ENCODE peak calls at places on chromosome 11, in four cellular contexts. B is T-cell; R is GM19239; F is activated effector memory CD4-positive, alpha-beta T cell treated with anti-CD3 and anti-CD28 coated beads, Interleukin-2, amount 50 U/mL, for 16 hours. L is an unnamed sample.

GRCh38 chr11:65478411-65479183 is 20.2 kb upstream of the MALAT1 start:
- DNase-seq in F (no peak), R (no peak), B (no peak), L (no peak)

GRCh38 chr11:15854245-15854644 is 502.1 kb downstream of the SOX6 start:
- DNase-seq in B (no peak), F (no peak), R (no peak), L (no peak)

GRCh38 chr11:62694455-62695167 is 5.3 kb upstream of the LRRN4CL start:
- DNase-seq in R (peak), B (peak), F (peak), L (no peak)

GRCh38 chr11:70466154-70466553 is 67.8 kb downstream of the CTTN start:
- DNase-seq in R (no peak), F (no peak), B (no peak), L (no peak)

GRCh38 chr11:62020661-62021060 is 53.2 kb upstream of the FTH1 start:
- DNase-seq in R (no peak), F (no peak), B (no peak), L (no peak)

GRCh38 chr11:111582163-111582562 is 20.1 kb upstream of the SIK2 start:
- DNase-seq in B (no peak), R (no peak), F (no peak), L (no peak)

GRCh38 chr11:63915961-63916836 is 765 bp downstream of the RCOR2 start:
- DNase-seq in R (peak), B (peak), F (peak), L (no peak)

GRCh38 chr11:79438631-79439429 is 2.0 kb downstream of the TENM4 start:
- DNase-seq in R (no peak), B (no peak), F (no peak), L (no peak)

GRCh38 chr11:38582151-38582550 is 1984.1 kb upstream of the RAG2 start:
- DNase-seq in R (no peak), F (no peak), B (no peak), L (no peak)

GRCh38 chr11:11856638-11857037 is 14.9 kb downstream of the USP47 start:
- DNase-seq in R (no peak), B (no peak), F (no peak), L (no peak)

GRCh38 chr11:117857734-117858369 is 18.6 kb downstream of the FXYD6 start:
- DNase-seq in F (peak), B (no peak), R (no peak), L (no peak)

GRCh38 chr11:359181-359714 is 10.1 kb upstream of the B4GALNT4 start:
- DNase-seq in B (peak), R (no peak), F (peak), L (no peak)

GRCh38 chr11:113242767-113243397 is 71.5 kb upstream of the TTC12 start:
- DNase-seq in R (no peak), B (no peak), F (no peak), L (no peak)

GRCh38 chr11:61733120-61733978 is 19.1 kb upstream of the MYRF start:
- DNase-seq in B (peak), F (peak), R (peak), L (peak)

GRCh38 chr11:61701298-61701993 is 21.3 kb downstream of the DAGLA start:
- DNase-seq in R (no peak), F (no peak), B (no peak), L (no peak)

GRCh38 chr11:1650918-1651262 is 21.3 kb downstream of the KRTAP5-5 start:
- DNase-seq in B (no peak), F (peak), R (no peak), L (no peak)

GRCh38 chr11:1126491-1126926 is 31.2 kb upstream of the MUC5AC start:
- DNase-seq in R (no peak), F (peak), B (no peak), L (no peak)

GRCh38 chr11:62577046-62577708 is 3.5 kb upstream of the EEF1G start:
- DNase-seq in F (no peak), R (no peak), B (no peak), L (no peak)

GRCh38 chr11:126561327-126561893 is 205.9 kb downstream of the ST3GAL4 start:
- DNase-seq in F (no peak), B (peak), R (peak), L (no peak)

GRCh38 chr11:76459299-76459698 is 14.5 kb downstream of the EMSY start:
- DNase-seq in B (no peak), F (no peak), R (no peak), L (no peak)

GRCh38 chr11:120652705-120653335 is 141.3 kb downstream of the GRIK4 start:
- DNase-seq in F (no peak), B (no peak), R (no peak), L (no peak)

GRCh38 chr11:2576116-2576515 is 123.7 kb downstream of the KCNQ1OT1 start:
- DNase-seq in F (peak), B (no peak), R (no peak), L (no peak)

GRCh38 chr11:37830532-37830931 is 1232.5 kb upstream of the RAG2 start:
- DNase-seq in F (no peak), R (no peak), B (no peak), L (no peak)

GRCh38 chr11:13983081-13983751 is 20.7 kb downstream of the SPON1 start:
- DNase-seq in F (no peak), R (no peak), B (no peak), L (no peak)

GRCh38 chr11:45348729-45349128 is 62.6 kb upstream of the SYT13 start:
- DNase-seq in F (no peak), B (no peak), R (no peak), L (no peak)

GRCh38 chr11:34790620-34791019 is 125.6 kb downstream of the APIP start:
- DNase-seq in B (no peak), R (no peak), F (no peak), L (no peak)

GRCh38 chr11:107218123-107219084 is 200.1 kb upstream of the GUCY1A2 start:
- DNase-seq in F (no peak), R (no peak), B (no peak), L (no peak)

GRCh38 chr11:23605001-23605400 is 744.7 kb upstream of the CCDC179 start:
- DNase-seq in F (no peak), B (no peak), R (no peak), L (no peak)

GRCh38 chr11:70719516-70719915 is 321.2 kb downstream of the CTTN start:
- DNase-seq in B (no peak), R (no peak), F (no peak), L (no peak)

GRCh38 chr11:65625628-65626342 is 10.2 kb downstream of the PCNX3 start:
- DNase-seq in R (peak), F (peak), B (peak), L (no peak)

GRCh38 chr11:85922367-85922766 is 67.2 kb downstream of the CCDC83 start:
- DNase-seq in R (no peak), F (no peak), B (no peak), L (no peak)

GRCh38 chr11:72599325-72600117 is 74.7 kb downstream of the PDE2A start:
- DNase-seq in F (no peak), R (no peak), B (no peak), L (no peak)

L was measured in GM12864.